ENCODE peak calls at places on chromosome 1, in nine cellular contexts. One of them, this sample, is unnamed.

GRCh38 chr1:101738475-101738874 is 258.3 kb downstream of the OLFM3 start:
- DNase-seq in tibial nerve: no peak
- DNase-seq in A549: no peak
- DNase-seq in bronchial epithelial cell: peak
- DNase-seq in pancreas: no peak
- DNase-seq in brain microvascular endothelial cell: no peak
- DNase-seq in AG04450: no peak
- DNase-seq in GM12864: no peak
- DNase-seq in colonic mucosa: no peak
- DNase-seq in this sample: no peak

GRCh38 chr1:204104331-204105222 is 31.7 kb downstream of the SOX13 start:
- DNase-seq in tibial nerve: no peak
- DNase-seq in A549: peak
- DNase-seq in bronchial epithelial cell: peak
- DNase-seq in pancreas: no peak
- DNase-seq in brain microvascular endothelial cell: peak
- DNase-seq in AG04450: no peak
- DNase-seq in GM12864: no peak
- DNase-seq in colonic mucosa: peak
- DNase-seq in this sample: no peak

GRCh38 chr1:7929637-7930036 is 11.0 kb downstream of the TNFRSF9 start:
- DNase-seq in tibial nerve: no peak
- DNase-seq in A549: no peak
- DNase-seq in bronchial epithelial cell: no peak
- DNase-seq in pancreas: no peak
- DNase-seq in brain microvascular endothelial cell: no peak
- DNase-seq in AG04450: no peak
- DNase-seq in GM12864: no peak
- DNase-seq in colonic mucosa: no peak
- DNase-seq in this sample: no peak

GRCh38 chr1:43834280-43835140 is 99.1 kb upstream of the ARTN start:
- DNase-seq in tibial nerve: peak
- DNase-seq in A549: no peak
- DNase-seq in bronchial epithelial cell: peak
- DNase-seq in pancreas: no peak
- DNase-seq in brain microvascular endothelial cell: peak
- DNase-seq in AG04450: no peak
- DNase-seq in GM12864: no peak
- DNase-seq in colonic mucosa: no peak
- DNase-seq in this sample: no peak

GRCh38 chr1:205502992-205503391 is 1.5 kb upstream of the CDK18 start:
- DNase-seq in tibial nerve: no peak
- DNase-seq in A549: no peak
- DNase-seq in bronchial epithelial cell: no peak
- DNase-seq in pancreas: no peak
- DNase-seq in brain microvascular endothelial cell: no peak
- DNase-seq in AG04450: no peak
- DNase-seq in GM12864: no peak
- DNase-seq in colonic mucosa: no peak
- DNase-seq in this sample: no peak

GRCh38 chr1:227299688-227300087 is 18.6 kb downstream of the CDC42BPA start:
- DNase-seq in tibial nerve: no peak
- DNase-seq in A549: peak
- DNase-seq in bronchial epithelial cell: peak
- DNase-seq in pancreas: no peak
- DNase-seq in brain microvascular endothelial cell: peak
- DNase-seq in AG04450: no peak
- DNase-seq in GM12864: no peak
- DNase-seq in colonic mucosa: no peak
- DNase-seq in this sample: no peak

GRCh38 chr1:226596531-226597165 is 48.1 kb downstream of the STUM start:
- DNase-seq in tibial nerve: no peak
- DNase-seq in A549: no peak
- DNase-seq in bronchial epithelial cell: no peak
- DNase-seq in pancreas: peak
- DNase-seq in brain microvascular endothelial cell: no peak
- DNase-seq in AG04450: no peak
- DNase-seq in GM12864: no peak
- DNase-seq in colonic mucosa: no peak
- DNase-seq in this sample: no peak

GRCh38 chr1:60984066-60984799 is 98.1 kb upstream of the NFIA start:
- DNase-seq in tibial nerve: peak
- DNase-seq in A549: no peak
- DNase-seq in bronchial epithelial cell: no peak
- DNase-seq in pancreas: no peak
- DNase-seq in brain microvascular endothelial cell: peak
- DNase-seq in AG04450: no peak
- DNase-seq in GM12864: no peak
- DNase-seq in colonic mucosa: no peak
- DNase-seq in this sample: no peak

GRCh38 chr1:214377886-214378285 is 96.9 kb downstream of the SMYD2 start:
- DNase-seq in tibial nerve: no peak
- DNase-seq in A549: no peak
- DNase-seq in bronchial epithelial cell: no peak
- DNase-seq in pancreas: no peak
- DNase-seq in brain microvascular endothelial cell: peak
- DNase-seq in AG04450: peak
- DNase-seq in GM12864: no peak
- DNase-seq in colonic mucosa: no peak
- DNase-seq in this sample: no peak

GRCh38 chr1:50080904-50081586 is 27.7 kb upstream of the ELAVL4 start:
- DNase-seq in tibial nerve: no peak
- DNase-seq in A549: peak
- DNase-seq in bronchial epithelial cell: peak
- DNase-seq in pancreas: no peak
- DNase-seq in brain microvascular endothelial cell: no peak
- DNase-seq in AG04450: no peak
- DNase-seq in GM12864: no peak
- DNase-seq in colonic mucosa: peak
- DNase-seq in this sample: no peak

GRCh38 chr1:54331843-54332688 is 74.1 kb downstream of the SSBP3 start:
- DNase-seq in tibial nerve: no peak
- DNase-seq in A549: no peak
- DNase-seq in bronchial epithelial cell: no peak
- DNase-seq in pancreas: no peak
- DNase-seq in brain microvascular endothelial cell: no peak
- DNase-seq in AG04450: no peak
- DNase-seq in GM12864: no peak
- DNase-seq in colonic mucosa: no peak
- DNase-seq in this sample: no peak

GRCh38 chr1:168894397-168894796 is 165.4 kb upstream of the DPT start:
- DNase-seq in tibial nerve: no peak
- DNase-seq in A549: no peak
- DNase-seq in bronchial epithelial cell: no peak
- DNase-seq in pancreas: no peak
- DNase-seq in brain microvascular endothelial cell: no peak
- DNase-seq in AG04450: no peak
- DNase-seq in GM12864: no peak
- DNase-seq in colonic mucosa: no peak
- DNase-seq in this sample: no peak

GRCh38 chr1:85022700-85023099 is 25.6 kb downstream of the MCOLN3 start:
- DNase-seq in tibial nerve: no peak
- DNase-seq in A549: no peak
- DNase-seq in bronchial epithelial cell: no peak
- DNase-seq in pancreas: no peak
- DNase-seq in brain microvascular endothelial cell: no peak
- DNase-seq in AG04450: no peak
- DNase-seq in GM12864: no peak
- DNase-seq in colonic mucosa: no peak
- DNase-seq in this sample: no peak

GRCh38 chr1:59046134-59046533 is 250.8 kb upstream of the FGGY start:
- DNase-seq in tibial nerve: no peak
- DNase-seq in A549: no peak
- DNase-seq in bronchial epithelial cell: peak
- DNase-seq in pancreas: no peak
- DNase-seq in brain microvascular endothelial cell: no peak
- DNase-seq in AG04450: no peak
- DNase-seq in GM12864: no peak
- DNase-seq in colonic mucosa: no peak
- DNase-seq in this sample: no peak

GRCh38 chr1:179080866-179081695 is 789 bp upstream of the TOR3A start:
- DNase-seq in tibial nerve: no peak
- DNase-seq in A549: no peak
- DNase-seq in bronchial epithelial cell: no peak
- DNase-seq in pancreas: no peak
- DNase-seq in brain microvascular endothelial cell: no peak
- DNase-seq in AG04450: no peak
- DNase-seq in GM12864: no peak
- DNase-seq in colonic mucosa: no peak
- DNase-seq in this sample: no peak

GRCh38 chr1:53541761-53542550 is 82.8 kb downstream of the DMRTB1 start:
- DNase-seq in tibial nerve: no peak
- DNase-seq in A549: peak
- DNase-seq in bronchial epithelial cell: peak
- DNase-seq in pancreas: peak
- DNase-seq in brain microvascular endothelial cell: peak
- DNase-seq in AG04450: peak
- DNase-seq in GM12864: no peak
- DNase-seq in colonic mucosa: no peak
- DNase-seq in this sample: peak

GRCh38 chr1:175188936-175189335 is 3.6 kb downstream of the KIAA0040 start:
- DNase-seq in tibial nerve: no peak
- DNase-seq in A549: no peak
- DNase-seq in bronchial epithelial cell: no peak
- DNase-seq in pancreas: no peak
- DNase-seq in brain microvascular endothelial cell: no peak
- DNase-seq in AG04450: no peak
- DNase-seq in GM12864: peak
- DNase-seq in colonic mucosa: peak
- DNase-seq in this sample: no peak

DNA sequence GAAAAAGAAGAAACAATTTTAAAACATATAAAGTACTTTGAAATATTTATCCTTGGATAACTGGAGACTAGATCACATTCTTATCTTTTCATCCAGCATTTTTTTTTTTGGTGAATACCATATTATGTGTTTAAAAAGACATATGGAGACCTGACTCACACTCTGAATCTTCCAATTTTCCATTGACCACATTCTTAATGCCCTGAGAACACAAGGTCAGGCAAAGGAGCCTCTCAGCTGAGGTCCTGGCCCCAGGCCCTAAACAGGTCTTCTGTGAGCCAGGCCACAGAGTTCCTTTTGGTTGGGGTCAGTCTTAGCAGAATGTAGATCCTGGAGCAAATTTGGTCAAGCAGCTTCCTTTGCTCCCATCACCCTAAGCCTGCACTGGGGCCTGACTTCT is 390.1 kb upstream of the ST6GALNAC5 start:
- DNase-seq in tibial nerve: no peak
- DNase-seq in A549: no peak
- DNase-seq in bronchial epithelial cell: no peak
- DNase-seq in pancreas: no peak
- DNase-seq in brain microvascular endothelial cell: no peak
- DNase-seq in AG04450: no peak
- DNase-seq in GM12864: no peak
- DNase-seq in colonic mucosa: no peak
- DNase-seq in this sample: no peak
- H3K4me3 ChIP-seq in tibial nerve: no peak
- H3K4me3 ChIP-seq in A549: no peak
- H3K4me3 ChIP-seq in bronchial epithelial cell: no peak
- H3K4me3 ChIP-seq in pancreas: no peak
- H3K4me3 ChIP-seq in brain microvascular endothelial cell: no peak
- H3K4me3 ChIP-seq in AG04450: no peak
- H3K4me3 ChIP-seq in GM12864: no peak
- H3K4me3 ChIP-seq in colonic mucosa: no peak
- H3K4me3 ChIP-seq in this sample: no peak

DNA sequence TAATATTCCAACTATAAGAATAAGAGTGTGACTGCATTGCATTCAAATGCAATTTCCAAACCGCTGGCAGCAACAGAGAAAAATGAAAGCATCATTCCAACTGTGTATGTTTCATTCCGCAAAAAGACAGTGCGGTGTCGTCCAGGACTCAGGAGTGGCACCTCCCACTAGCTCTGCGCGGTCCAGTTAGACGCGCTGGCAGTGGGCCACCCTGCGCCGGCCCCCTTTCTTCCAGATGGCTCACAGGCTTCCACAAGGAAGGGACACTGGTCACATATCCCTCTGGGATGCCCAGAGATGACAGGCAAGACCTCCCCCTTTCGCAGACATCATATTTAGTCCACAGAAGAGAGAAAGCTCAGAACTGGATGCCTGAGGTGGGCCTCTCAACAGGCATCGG is 11.9 kb downstream of the WRAP73 start:
- DNase-seq in tibial nerve: no peak
- DNase-seq in A549: no peak
- DNase-seq in bronchial epithelial cell: no peak
- DNase-seq in pancreas: no peak
- DNase-seq in brain microvascular endothelial cell: no peak
- DNase-seq in AG04450: no peak
- DNase-seq in GM12864: no peak
- DNase-seq in colonic mucosa: no peak
- DNase-seq in this sample: no peak
- TF ChIP-seq CTCF in tibial nerve: no peak
- TF ChIP-seq CTCF in A549: no peak
- TF ChIP-seq CTCF in bronchial epithelial cell: no peak
- TF ChIP-seq CTCF in pancreas: no peak
- TF ChIP-seq CTCF in brain microvascular endothelial cell: no peak
- TF ChIP-seq CTCF in AG04450: no peak
- TF ChIP-seq CTCF in GM12864: no peak
- TF ChIP-seq CTCF in colonic mucosa: no peak
- TF ChIP-seq CTCF in this sample: no peak

GRCh38 chr1:149849246-149849946 is 50.0 kb upstream of the BOLA1 start:
- DNase-seq in tibial nerve: peak
- DNase-seq in A549: no peak
- DNase-seq in bronchial epithelial cell: no peak
- DNase-seq in pancreas: no peak
- DNase-seq in brain microvascular endothelial cell: no peak
- DNase-seq in AG04450: no peak
- DNase-seq in GM12864: no peak
- DNase-seq in colonic mucosa: peak
- DNase-seq in this sample: no peak
- H3K4me3 ChIP-seq in tibial nerve: peak
- H3K4me3 ChIP-seq in A549: peak
- H3K4me3 ChIP-seq in bronchial epithelial cell: peak
- H3K4me3 ChIP-seq in pancreas: peak
- H3K4me3 ChIP-seq in brain microvascular endothelial cell: peak
- H3K4me3 ChIP-seq in AG04450: peak
- H3K4me3 ChIP-seq in GM12864: peak
- H3K4me3 ChIP-seq in colonic mucosa: peak
- H3K4me3 ChIP-seq in this sample: peak

DNA sequence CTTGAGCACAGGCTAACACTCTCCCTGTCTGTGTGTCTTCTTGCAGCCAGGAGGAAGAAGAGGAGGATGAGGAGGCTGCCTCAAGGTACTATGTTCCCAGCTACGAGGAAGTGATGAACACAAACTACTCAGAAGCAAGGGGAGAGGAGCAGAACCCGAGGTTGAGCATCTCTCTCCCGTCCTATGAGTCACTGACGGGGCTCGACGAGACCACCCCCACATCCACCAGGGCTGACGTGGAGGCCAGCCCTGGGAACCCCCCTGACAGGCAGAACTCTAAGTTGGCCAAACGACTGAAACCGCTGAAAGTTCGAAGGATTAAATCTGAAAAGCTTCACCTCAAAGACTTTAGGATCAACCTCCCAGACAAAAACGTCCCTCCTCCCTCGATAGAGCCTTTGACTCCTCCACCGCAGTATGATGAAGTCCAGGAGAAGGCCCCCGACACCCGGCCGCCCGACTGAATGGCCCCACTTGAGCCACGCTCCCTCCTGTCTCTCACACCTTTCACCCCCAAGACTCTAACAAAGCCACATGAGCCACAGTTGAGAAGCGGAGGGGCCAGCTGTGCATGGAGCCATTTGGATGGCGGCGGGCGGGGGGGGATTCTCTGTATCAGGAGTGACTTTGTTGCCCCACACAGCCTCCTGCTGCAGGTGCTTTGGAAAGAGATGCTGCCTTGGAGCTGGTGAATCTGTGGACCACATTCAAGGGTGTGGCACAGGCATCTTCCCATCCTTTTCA is 27.6 kb upstream of the FHAD1 start:
- DNase-seq in tibial nerve: no peak
- DNase-seq in A549: no peak
- DNase-seq in bronchial epithelial cell: no peak
- DNase-seq in pancreas: no peak
- DNase-seq in brain microvascular endothelial cell: no peak
- DNase-seq in AG04450: no peak
- DNase-seq in GM12864: no peak
- DNase-seq in colonic mucosa: no peak
- DNase-seq in this sample: no peak
- TF ChIP-seq CTCF in tibial nerve: no peak
- TF ChIP-seq CTCF in A549: no peak
- TF ChIP-seq CTCF in bronchial epithelial cell: no peak
- TF ChIP-seq CTCF in pancreas: no peak
- TF ChIP-seq CTCF in brain microvascular endothelial cell: no peak
- TF ChIP-seq CTCF in AG04450: no peak
- TF ChIP-seq CTCF in GM12864: no peak
- TF ChIP-seq CTCF in colonic mucosa: no peak
- TF ChIP-seq CTCF in this sample: no peak

This sample was measured in epithelial cell of proximal tubule.